ENCODE peak calls at places on chromosomes 1 and 21, in four cellular contexts. S is breast epithelium, Z is HL-60, T is transverse colon. U is an unnamed sample.

GRCh38 chr1:86356247-86356646 is 39.9 kb downstream of the ODF2L start:
- DNase-seq in S (no peak), Z (no peak), T (no peak), U (no peak)

GRCh38 chr1:215071078-215071477 is 11.5 kb upstream of the KCNK2 start:
- DNase-seq in S (no peak), Z (no peak), T (no peak), U (no peak)

GRCh38 chr1:14875781-14876564 is 277.5 kb downstream of the KAZN start:
- DNase-seq in S (no peak), Z (no peak), T (no peak), U (no peak)

GRCh38 chr1:243287652-243288051 is 31.8 kb downstream of the SDCCAG8 start:
- DNase-seq in S (no peak), Z (peak; percentile 71), T (no peak), U (peak; percentile 15)

GRCh38 chr1:26345718-26346117 is 8.2 kb downstream of the CRYBG2 start:
- DNase-seq in S (no peak), Z (no peak), T (no peak), U (no peak)

GRCh38 chr21:32795802-32796489 is 24.4 kb upstream of the PAXBP1 start:
- DNase-seq in S (no peak), Z (no peak), T (no peak), U (no peak)

GRCh38 chr1:111242805-111243523 is 15.5 kb downstream of the CHI3L2 start:
- DNase-seq in S (no peak), Z (no peak), T (no peak), U (no peak)

GRCh38 chr1:50968884-50969610 is 998 bp upstream of the CDKN2C start:
- DNase-seq in S (no peak), Z (peak; percentile 77), T (peak; percentile 58), U (peak; percentile 24)

GRCh38 chr1:64340361-64340760 is 129.6 kb upstream of the CACHD1 start:
- DNase-seq in S (no peak), Z (no peak), T (no peak), U (no peak)

GRCh38 chr21:45845063-45845789 is 136.3 kb upstream of the COL6A1 start:
- DNase-seq in S (no peak), Z (no peak), T (no peak), U (no peak)

GRCh38 chr1:244414543-244414942 is 37.2 kb downstream of the ADSS2 start:
- DNase-seq in S (no peak), Z (no peak), T (no peak), U (no peak)

GRCh38 chr1:110412576-110412975 is 5.1 kb upstream of the LAMTOR5 start:
- DNase-seq in S (peak; percentile 44), Z (peak; percentile 81), T (peak; percentile 67), U (peak; percentile 46)

GRCh38 chr1:183131166-183131565 is 54.9 kb upstream of the LAMC2 start:
- DNase-seq in S (no peak), Z (no peak), T (no peak), U (no peak)

GRCh38 chr1:20632386-20632785 is 872 bp upstream of the PINK1 start:
- DNase-seq in S (no peak), Z (no peak), T (no peak), U (no peak)

GRCh38 chr1:200960948-200961340 is 62.6 kb downstream of the KIF21B start:
- DNase-seq in S (no peak), Z (no peak), T (no peak), U (no peak)

GRCh38 chr1:172673761-172674160 is 14.9 kb downstream of the FASLG start:
- DNase-seq in S (no peak), Z (no peak), T (no peak), U (no peak)

GRCh38 chr1:231317306-231318014 is 20.2 kb downstream of the EXOC8 start:
- DNase-seq in S (no peak), Z (no peak), T (no peak), U (no peak)

GRCh38 chr1:218266356-218266755 is 18.7 kb upstream of the RRP15 start:
- DNase-seq in S (no peak), Z (no peak), T (no peak), U (no peak)

GRCh38 chr1:156900019-156900718 is 6.7 kb downstream of the PEAR1 start:
- DNase-seq in S (no peak), Z (no peak), T (no peak), U (no peak)

GRCh38 chr1:48093696-48094518 is 96.7 kb upstream of the TRABD2B start:
- DNase-seq in S (peak; percentile 85), Z (peak; percentile 60), T (peak; percentile 90), U (peak; percentile 68)

GRCh38 chr1:223038288-223039006 is 104.6 kb downstream of the TLR5 start:
- DNase-seq in S (no peak), Z (no peak), T (no peak), U (no peak)

GRCh38 chr1:81803423-81804103 is 2.8 kb downstream of the ADGRL2 start:
- DNase-seq in S (no peak), Z (no peak), T (no peak), U (no peak)

GRCh38 chr1:214236477-214236876 is 44.5 kb upstream of the SMYD2 start:
- DNase-seq in S (no peak), Z (no peak), T (no peak), U (no peak)

GRCh38 chr1:116537439-116537838 is 33.4 kb downstream of the CD58 start:
- DNase-seq in S (no peak), Z (no peak), T (no peak), U (no peak)

GRCh38 chr1:60825593-60825992 is 256.8 kb upstream of the NFIA start:
- DNase-seq in S (no peak), Z (no peak), T (peak; percentile 14), U (no peak)

GRCh38 chr1:160996195-160996594 is 24.8 kb downstream of the F11R start:
- DNase-seq in S (no peak), Z (no peak), T (no peak), U (no peak)

GRCh38 chr1:155978325-155978972 is at the start of gene ARHGEF2:
- DNase-seq in S (peak; percentile 66), Z (peak; percentile 95), T (peak; percentile 89), U (peak; percentile 91)

GRCh38 chr21:16608209-16608830 is 878.5 kb downstream of the USP25 start:
- DNase-seq in S (no peak), Z (no peak), T (no peak), U (no peak)

GRCh38 chr1:240946926-240947325 is 335.0 kb upstream of the GREM2 start:
- DNase-seq in S (no peak), Z (peak; percentile 21), T (peak; percentile 40), U (peak; percentile 19)

GRCh38 chr21:44985441-44986401 is 45.9 kb downstream of the SLX9 start:
- DNase-seq in S (no peak), Z (no peak), T (no peak), U (no peak)

GRCh38 chr1:164343189-164343588 is 215.8 kb upstream of the PBX1 start:
- DNase-seq in S (no peak), Z (no peak), T (no peak), U (no peak)

GRCh38 chr1:179883040-179883501 is 986 bp downstream of the TOR1AIP1 start:
- DNase-seq in S (no peak), Z (peak; percentile 56), T (peak; percentile 39), U (no peak)

GRCh38 chr1:98674075-98674781 is 12.7 kb downstream of the SNX7 start:
- DNase-seq in S (no peak), Z (no peak), T (no peak), U (no peak)

GRCh38 chr1:152386940-152387339 is 27.1 kb downstream of the CRNN start:
- DNase-seq in S (no peak), Z (no peak), T (no peak), U (no peak)

GRCh38 chr1:172163479-172164215 is 256.8 kb upstream of the C1orf105 start:
- DNase-seq in S (no peak), Z (no peak), T (no peak), U (no peak)

GRCh38 chr1:172746091-172746949 is 87.4 kb downstream of the FASLG start:
- DNase-seq in S (peak; percentile 34), Z (peak; percentile 83), T (no peak), U (peak; percentile 32)

GRCh38 chr1:33347650-33347992 is 26.7 kb upstream of the A3GALT2 start:
- DNase-seq in S (no peak), Z (no peak), T (peak; percentile 47), U (no peak)

GRCh38 chr21:33058468-33059318 is 11.2 kb upstream of the OLIG1 start:
- DNase-seq in S (no peak), Z (no peak), T (no peak), U (no peak)

GRCh38 chr1:62516600-62516999 is 79.8 kb downstream of the USP1 start:
- DNase-seq in S (no peak), Z (no peak), T (no peak), U (no peak)

GRCh38 chr1:198696211-198696610 is 57.4 kb downstream of the PTPRC start:
- DNase-seq in S (no peak), Z (no peak), T (no peak), U (no peak)

GRCh38 chr1:168609133-168609715 is 32.8 kb downstream of the XCL1 start:
- DNase-seq in S (peak; percentile 68), Z (no peak), T (no peak), U (no peak)
- TF ChIP-seq POLR2AphosphoS5 in S (peak; percentile 18), Z (no peak), T (no peak), U (no peak)

DNA sequence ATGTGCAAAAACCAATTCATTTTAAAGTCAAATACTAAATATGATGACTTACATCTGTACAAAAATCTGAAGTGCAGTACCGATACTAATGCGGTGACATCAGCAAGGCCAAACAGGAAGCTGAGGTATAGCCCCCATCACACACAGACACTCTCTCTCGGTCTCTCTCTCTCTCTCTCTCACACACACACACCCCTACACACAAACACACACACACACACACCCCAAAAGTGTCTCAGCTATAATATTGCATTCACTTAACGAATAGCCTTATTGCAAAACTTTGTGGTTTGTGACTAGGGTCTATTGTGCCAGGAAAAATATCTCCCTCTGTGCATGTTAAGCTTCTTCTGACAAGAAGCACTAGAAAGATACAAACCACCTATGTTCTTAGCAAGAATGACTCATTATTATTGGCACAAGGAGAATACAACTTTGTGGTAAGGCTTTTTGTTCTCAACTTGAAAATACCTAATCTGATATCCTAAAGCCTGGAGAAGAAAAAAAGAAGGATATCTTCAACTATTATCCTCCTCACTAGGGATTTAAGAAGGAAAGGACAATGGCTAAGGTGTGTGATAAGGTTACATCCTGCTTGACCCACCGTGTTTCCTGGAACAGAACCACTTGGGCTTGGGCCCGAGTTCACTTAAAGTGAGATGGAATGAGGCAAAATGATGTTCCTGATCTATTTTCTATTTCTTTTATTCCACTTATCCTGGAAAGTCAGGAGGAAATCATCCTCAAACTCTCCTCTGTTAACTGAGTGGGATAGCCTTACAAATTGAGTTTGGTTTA is 107.1 kb downstream of the NIBAN1 start:
- DNase-seq in S (no peak), Z (peak; percentile 86), T (peak; percentile 41), U (no peak)
- TF ChIP-seq POLR2AphosphoS5 in S (no peak), Z (peak; percentile 67), T (peak; percentile 39), U (no peak)

GRCh38 chr1:184801503-184801902 is 46.8 kb upstream of the EDEM3 start:
- DNase-seq in S (no peak), Z (no peak), T (no peak), U (no peak)

GRCh38 chr1:184802739-184803492 is 48.3 kb upstream of the EDEM3 start:
- DNase-seq in S (no peak), Z (no peak), T (no peak), U (no peak)

GRCh38 chr1:184806296-184806721 is 51.7 kb upstream of the EDEM3 start:
- DNase-seq in S (no peak), Z (peak; percentile 86), T (no peak), U (no peak)

GRCh38 chr1:184804220-184804619 is 49.6 kb upstream of the EDEM3 start:
- DNase-seq in S (no peak), Z (no peak), T (no peak), U (no peak)

GRCh38 chr1:184805667-184806295 is 51.1 kb upstream of the EDEM3 start:
- DNase-seq in S (peak; percentile 87), Z (peak; percentile 88), T (peak; percentile 91), U (peak; percentile 45)
- TF ChIP-seq POLR2AphosphoS5 in S (peak; percentile 30), Z (no peak), T (no peak), U (no peak)

GRCh38 chr1:145858937-145859490 is at the start of gene PIAS3:
- DNase-seq in S (peak; percentile 93), Z (peak; percentile 80), T (peak; percentile 97), U (peak; percentile 97)
- TF ChIP-seq POLR2AphosphoS5 in S (peak; percentile 71), Z (no peak), T (peak; percentile 94), U (no peak)